ENCODE peak calls at places on chromosomes 7 and 10, in five cellular contexts. J is GM12878, I is H1, G is WTC11, Q is K562. E is an unnamed sample.

GRCh38 chr10:60149003-60149402 is 240.7 kb downstream of the ANK3 start:
- DNase-seq in I (no peak), J (no peak), G (no peak), Q (no peak), E (no peak)

GRCh38 chr10:113713297-113713982 is 33.7 kb downstream of the CASP7 start:
- DNase-seq in J (no peak), G (no peak), Q (no peak), I (no peak), E (no peak)

GRCh38 chr7:102012941-102013461 is 195.6 kb downstream of the CUX1 start:
- DNase-seq in J (no peak), Q (no peak), G (no peak), I (no peak), E (peak)

GRCh38 chr7:120272896-120273475 is at the start of gene KCND2:
- DNase-seq in G (peak), J (no peak), I (peak), Q (no peak), E (no peak)

GRCh38 chr7:130793855-130794618 is 60.0 kb upstream of the KLF14 start:
- DNase-seq in I (no peak), J (no peak), G (no peak), Q (no peak), E (peak)

GRCh38 chr7:128894101-128894440 is 16.4 kb downstream of the KCP start:
- DNase-seq in J (no peak), I (no peak), Q (no peak), G (no peak), E (no peak)

GRCh38 chr7:6106140-6106904 is 75.1 kb downstream of the ANKRD61 start:
- DNase-seq in Q (no peak), J (no peak), I (no peak), G (no peak), E (peak)

GRCh38 chr7:3953133-3953532 is 652.1 kb downstream of the SDK1 start:
- DNase-seq in Q (no peak), G (no peak), J (no peak), I (no peak), E (peak)

GRCh38 chr7:142383826-142384507 is 126.1 kb upstream of the PRSS58 start:
- DNase-seq in Q (no peak), G (no peak), J (no peak), I (no peak), E (no peak)

GRCh38 chr7:47327306-47327697 is 254.6 kb downstream of the TNS3 start:
- DNase-seq in I (no peak), G (no peak), Q (no peak), J (no peak), E (no peak)

GRCh38 chr7:150337659-150338081 is 3.8 kb downstream of the RARRES2 start:
- DNase-seq in Q (no peak), G (no peak), I (no peak), J (no peak), E (no peak)

GRCh38 chr10:72331575-72332422 is 22.9 kb downstream of the DNAJB12 start:
- DNase-seq in Q (peak), J (peak), G (peak), I (peak), E (peak)

DNA sequence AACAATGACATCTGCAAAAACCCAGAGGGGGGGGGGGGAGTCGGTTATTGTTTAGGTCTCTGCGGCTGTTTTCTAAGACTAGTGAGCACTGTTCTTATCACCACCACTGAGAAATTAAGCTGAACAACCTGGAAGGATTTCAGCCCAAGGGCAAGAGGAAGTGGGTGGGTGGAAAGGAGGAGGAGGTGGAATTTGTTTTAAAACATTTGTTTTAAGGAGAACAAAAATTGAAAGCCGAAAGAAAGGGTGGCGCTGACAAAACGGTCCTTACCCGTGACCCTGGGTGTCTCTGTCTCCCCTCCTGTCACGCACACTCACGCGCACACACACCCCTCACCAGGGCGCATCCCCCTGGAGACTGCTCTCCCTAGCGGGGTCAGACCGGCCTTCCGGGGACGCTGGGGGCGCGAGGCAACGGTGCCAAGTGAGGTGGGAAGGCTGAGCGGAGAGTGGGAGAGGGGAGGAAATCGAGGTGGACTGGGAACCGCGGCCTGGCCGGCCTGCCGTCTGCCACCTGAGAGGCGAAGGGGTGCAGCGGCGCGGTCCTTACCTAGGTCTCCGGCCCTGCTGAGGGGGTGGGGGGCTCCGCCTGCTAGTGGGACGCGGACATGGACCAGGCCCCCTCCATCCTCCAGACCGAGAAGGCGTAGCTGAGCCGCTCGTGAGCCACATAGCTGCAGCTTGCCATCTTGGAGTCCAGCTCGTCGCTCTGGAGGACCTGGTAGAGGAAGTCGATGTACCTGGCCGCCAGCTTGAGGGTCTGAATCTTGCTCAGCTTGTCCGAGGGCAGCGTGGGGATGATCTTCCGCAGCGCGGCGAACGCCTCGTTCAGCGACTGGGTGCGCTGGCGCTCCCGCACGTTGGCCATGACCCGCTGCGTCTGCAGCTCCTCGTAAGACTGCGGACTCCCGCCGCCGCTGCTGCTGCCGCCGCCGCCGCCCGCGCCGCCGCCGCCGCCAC is 1.0 kb downstream of the TWIST1 start:
- DNase-seq in J (no peak), I (peak), Q (no peak), G (peak), E (no peak)
- TF ChIP-seq ATF2 in J (no peak), I (no peak), Q (no peak), G (no peak), E (no peak)

GRCh38 chr10:14478639-14479038 is 147.9 kb upstream of the FRMD4A start:
- DNase-seq in G (peak), I (no peak), Q (peak), J (no peak), E (no peak)

GRCh38 chr10:14474656-14475055 is 143.9 kb upstream of the FRMD4A start:
- DNase-seq in I (no peak), Q (no peak), G (no peak), J (no peak), E (no peak)

GRCh38 chr10:14478201-14478600 is 147.5 kb upstream of the FRMD4A start:
- DNase-seq in G (no peak), I (no peak), J (no peak), Q (no peak), E (no peak)

GRCh38 chr10:14476641-14477407 is 146.1 kb upstream of the FRMD4A start:
- DNase-seq in J (no peak), Q (no peak), G (no peak), I (no peak), E (no peak)

DNA sequence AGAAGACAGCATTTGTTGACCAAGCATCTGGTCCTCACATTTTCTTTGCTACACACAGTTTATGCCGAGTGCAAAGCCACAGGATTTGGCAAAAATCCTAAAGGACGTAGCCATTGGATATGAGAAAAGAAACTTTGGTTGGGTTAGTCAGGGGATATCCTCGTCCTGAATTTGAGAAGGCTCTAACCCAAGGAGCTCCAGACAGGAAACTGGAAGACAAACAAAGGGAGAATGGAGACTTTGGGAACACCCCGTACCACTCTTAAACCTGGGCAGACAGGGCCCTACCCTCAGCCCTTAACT is 146.6 kb upstream of the FRMD4A start:
- DNase-seq in Q (no peak), G (no peak), I (no peak), J (no peak), E (no peak)
- TF ChIP-seq ATF2 in Q (no peak), G (no peak), I (no peak), J (no peak), E (no peak)

GRCh38 chr10:34959321-34959720 is 130.8 kb downstream of the CUL2 start:
- DNase-seq in I (no peak), Q (no peak), G (no peak), J (no peak), E (peak)

GRCh38 chr10:34964166-34964800 is 125.9 kb downstream of the CUL2 start:
- DNase-seq in I (no peak), G (no peak), Q (no peak), J (no peak), E (no peak)

GRCh38 chr10:34960983-34961382 is 129.2 kb downstream of the CUL2 start:
- DNase-seq in J (no peak), I (no peak), Q (no peak), G (no peak), E (no peak)

GRCh38 chr10:34959786-34960185 is 130.4 kb downstream of the CUL2 start:
- DNase-seq in Q (no peak), G (no peak), I (no peak), J (no peak), E (no peak)

DNA sequence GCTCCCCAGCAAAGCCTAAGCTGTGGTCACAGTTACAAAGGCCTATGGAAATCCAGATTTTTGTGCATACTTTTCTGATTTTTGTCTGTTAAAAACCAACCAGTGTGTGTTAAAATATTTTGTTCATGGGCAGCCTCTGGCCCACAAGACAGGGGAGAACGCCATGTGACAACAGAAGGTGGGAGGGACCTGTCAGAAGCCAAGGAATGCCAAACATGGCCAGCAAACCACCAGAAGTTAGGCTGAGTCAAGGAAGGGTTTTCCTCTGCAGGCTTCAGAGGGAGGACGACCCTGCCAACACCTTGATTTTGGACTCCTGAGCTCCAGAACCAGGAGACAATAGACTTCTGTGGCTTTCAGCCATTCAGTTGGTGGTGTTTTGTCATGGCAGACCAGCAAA is 127.3 kb downstream of the CUL2 start:
- DNase-seq in Q (no peak), G (no peak), I (no peak), J (no peak), E (no peak)
- TF ChIP-seq ATF2 in Q (no peak), G (no peak), I (no peak), J (no peak), E (no peak)

DNA sequence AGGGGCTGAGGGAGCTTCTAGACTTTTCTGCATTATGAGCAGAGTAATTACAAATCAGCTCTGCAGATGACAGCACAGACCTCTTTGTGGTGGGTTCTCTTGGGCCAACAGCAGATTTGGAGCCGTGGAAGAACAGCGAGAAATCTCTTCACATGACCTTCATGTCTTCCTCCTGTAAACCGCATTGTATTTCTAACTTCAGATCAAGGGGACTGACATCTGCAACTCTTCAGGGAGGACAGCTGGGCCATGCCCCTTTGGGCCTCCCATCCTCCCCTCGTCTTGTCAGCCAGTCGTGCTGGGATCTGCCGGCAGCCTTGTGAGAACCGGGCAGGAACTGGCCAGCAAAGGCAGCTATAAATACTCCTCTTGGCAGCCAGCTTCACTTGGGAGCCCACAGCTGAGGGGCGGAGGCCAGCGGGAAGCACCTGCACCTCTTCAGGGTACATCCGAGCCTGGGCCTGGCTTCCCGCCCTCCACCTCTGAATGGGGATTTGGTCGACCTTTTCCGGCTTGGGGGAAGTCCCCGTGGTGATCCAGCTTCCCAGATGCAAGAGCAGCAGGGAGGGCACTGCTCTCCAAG is 54.8 kb downstream of the STEAP1B start:
- DNase-seq in I (no peak), Q (no peak), J (no peak), G (peak), E (no peak)
- TF ChIP-seq ATF2 in I (no peak), Q (no peak), J (no peak), G (no peak), E (no peak)

GRCh38 chr7:90507692-90508091 is 38.3 kb downstream of the PTTG1IP2 start:
- DNase-seq in G (no peak), I (no peak), Q (no peak), J (no peak), E (no peak)
- TF ChIP-seq ATF2 in G (no peak), I (no peak), Q (no peak), J (no peak), E (no peak)

GRCh38 chr7:28984219-28984618 is 26.1 kb upstream of the TRIL start:
- DNase-seq in J (no peak), I (no peak), Q (no peak), G (no peak), E (no peak)

GRCh38 chr7:28983396-28984190 is 25.5 kb upstream of the TRIL start:
- DNase-seq in I (no peak), Q (no peak), J (no peak), G (no peak), E (no peak)

GRCh38 chr7:28986028-28986427 is 27.9 kb upstream of the TRIL start:
- DNase-seq in Q (no peak), J (no peak), I (no peak), G (no peak), E (no peak)

GRCh38 chr7:28986723-28987122 is 28.6 kb upstream of the TRIL start:
- DNase-seq in J (no peak), Q (no peak), I (no peak), G (no peak), E (no peak)

DNA sequence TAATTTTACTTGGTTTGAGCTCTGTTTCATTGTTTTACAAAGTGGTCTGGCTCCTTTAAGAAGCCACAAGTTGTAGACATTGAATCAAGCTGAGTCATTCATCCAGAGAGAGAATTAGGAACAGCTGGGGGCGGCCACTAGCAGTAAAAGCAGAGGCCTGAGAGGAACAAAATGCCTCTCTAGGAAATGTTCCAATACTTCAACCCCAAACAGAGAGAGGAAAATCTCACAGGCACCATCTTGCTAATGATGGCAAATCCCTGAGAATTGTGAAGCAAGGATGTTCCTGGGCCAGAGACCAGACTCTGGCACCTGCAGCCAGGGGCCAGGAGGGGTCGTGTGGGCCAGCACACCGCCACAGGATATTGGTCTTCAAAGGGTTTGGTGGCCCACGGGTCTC is 26.5 kb upstream of the TRIL start:
- DNase-seq in I (no peak), Q (no peak), G (no peak), J (no peak), E (no peak)
- TF ChIP-seq ATF2 in I (no peak), Q (no peak), G (no peak), J (no peak), E (no peak)

GRCh38 chr10:43119416-43120115 is 18.7 kb upstream of the CSGALNACT2 start:
- DNase-seq in Q (no peak), G (no peak), J (no peak), I (no peak), E (no peak)

GRCh38 chr10:43121444-43121843 is 16.8 kb upstream of the CSGALNACT2 start:
- DNase-seq in Q (no peak), I (no peak), J (no peak), G (no peak), E (no peak)

GRCh38 chr10:43120116-43120947 is 17.9 kb upstream of the CSGALNACT2 start:
- DNase-seq in G (no peak), I (no peak), Q (no peak), J (no peak), E (no peak)

GRCh38 chr10:43122096-43122495 is 16.1 kb upstream of the CSGALNACT2 start:
- DNase-seq in J (no peak), I (no peak), G (no peak), Q (no peak), E (no peak)

GRCh38 chr10:43120948-43121290 is 17.3 kb upstream of the CSGALNACT2 start:
- DNase-seq in I (no peak), G (no peak), Q (no peak), J (peak), E (no peak)
- TF ChIP-seq ATF2 in I (no peak), G (no peak), Q (no peak), J (no peak), E (no peak)

DNA sequence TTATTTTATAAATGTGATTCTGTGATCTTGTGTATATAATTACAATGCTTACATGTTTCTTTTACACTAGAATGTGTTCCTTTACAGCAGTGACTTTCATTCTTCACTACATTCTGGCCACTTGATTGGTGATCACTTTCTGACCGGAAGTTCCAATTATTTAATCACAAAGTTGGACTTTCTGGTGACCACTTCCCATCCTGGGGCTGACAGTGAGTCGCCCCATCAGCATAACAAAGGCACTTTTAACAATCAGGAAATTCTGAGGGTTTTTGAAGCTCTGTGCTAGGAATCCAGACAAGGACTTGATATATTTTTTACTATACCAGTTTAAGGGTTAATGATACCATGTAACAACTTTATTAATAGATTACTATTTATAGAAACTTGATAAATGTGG is 282.3 kb upstream of the KAT6B start:
- DNase-seq in Q (no peak), J (no peak), I (no peak), G (no peak), E (no peak)
- TF ChIP-seq ATF2 in Q (no peak), J (no peak), I (no peak), G (no peak), E (no peak)

DNA sequence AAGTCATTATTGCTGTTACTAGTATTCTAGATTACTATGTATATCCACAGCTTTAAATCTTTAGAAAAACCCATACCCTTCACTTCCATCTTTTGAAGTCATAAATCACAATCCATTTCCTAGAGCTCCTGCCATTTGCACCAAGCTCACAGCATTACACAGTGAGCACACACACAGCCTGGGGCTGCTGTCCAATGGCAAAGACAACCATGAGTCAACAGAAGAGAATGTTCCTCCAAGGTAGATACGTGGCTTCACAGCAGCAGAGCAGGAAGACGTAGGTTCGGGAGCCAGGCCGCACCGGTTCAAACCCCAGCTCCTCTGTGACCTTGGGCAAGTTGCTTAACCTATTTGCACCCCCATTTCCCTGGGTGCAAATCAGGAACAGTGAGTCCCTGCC is 234.6 kb downstream of the DIP2C start:
- DNase-seq in G (no peak), J (no peak), Q (no peak), I (no peak), E (no peak)
- TF ChIP-seq ATF2 in G (no peak), J (no peak), Q (no peak), I (no peak), E (no peak)

E was measured in HepG2.